ENCODE peak calls at places on chromosomes 7 and 10, in five cellular contexts. One of them, this sample, is unnamed.

GRCh38 chr7:155782466-155782865 is 29.8 kb downstream of the SHH start:
- DNase-seq in hepatic stellate cell: no peak
- DNase-seq in CD8-positive, alpha-beta memory T cell: no peak
- DNase-seq in cardiac muscle cell: no peak
- DNase-seq in CD4-positive, alpha-beta memory T cell: no peak
- DNase-seq in this sample: no peak

GRCh38 chr10:114618722-114619121 is 39.4 kb downstream of the ABLIM1 start:
- DNase-seq in hepatic stellate cell: no peak
- DNase-seq in CD8-positive, alpha-beta memory T cell: no peak
- DNase-seq in cardiac muscle cell: no peak
- DNase-seq in CD4-positive, alpha-beta memory T cell: no peak
- DNase-seq in this sample: no peak

GRCh38 chr7:96040250-96040772 is 268.0 kb downstream of the DYNC1I1 start:
- DNase-seq in hepatic stellate cell: no peak
- DNase-seq in CD8-positive, alpha-beta memory T cell: no peak
- DNase-seq in cardiac muscle cell: no peak
- DNase-seq in CD4-positive, alpha-beta memory T cell: no peak
- DNase-seq in this sample: no peak

GRCh38 chr7:28662236-28662635 is 249.9 kb downstream of the CREB5 start:
- DNase-seq in hepatic stellate cell: no peak
- DNase-seq in CD8-positive, alpha-beta memory T cell: no peak
- DNase-seq in cardiac muscle cell: no peak
- DNase-seq in CD4-positive, alpha-beta memory T cell: no peak
- DNase-seq in this sample: no peak

GRCh38 chr7:101863598-101863997 is 46.2 kb downstream of the CUX1 start:
- DNase-seq in hepatic stellate cell: no peak
- DNase-seq in CD8-positive, alpha-beta memory T cell: no peak
- DNase-seq in cardiac muscle cell: no peak
- DNase-seq in CD4-positive, alpha-beta memory T cell: no peak
- DNase-seq in this sample: no peak

GRCh38 chr10:124117511-124117785 is 24.1 kb upstream of the CHST15 start:
- DNase-seq in hepatic stellate cell: no peak
- DNase-seq in CD8-positive, alpha-beta memory T cell: no peak
- DNase-seq in cardiac muscle cell: no peak
- DNase-seq in CD4-positive, alpha-beta memory T cell: no peak
- DNase-seq in this sample: no peak

GRCh38 chr7:1738956-1739355 is 68.9 kb downstream of the ELFN1 start:
- DNase-seq in hepatic stellate cell: no peak
- DNase-seq in CD8-positive, alpha-beta memory T cell: no peak
- DNase-seq in cardiac muscle cell: no peak
- DNase-seq in CD4-positive, alpha-beta memory T cell: no peak
- DNase-seq in this sample: no peak

GRCh38 chr10:71729023-71729649 is 9.6 kb upstream of the C10orf105 start:
- DNase-seq in hepatic stellate cell: no peak
- DNase-seq in CD8-positive, alpha-beta memory T cell: no peak
- DNase-seq in cardiac muscle cell: no peak
- DNase-seq in CD4-positive, alpha-beta memory T cell: no peak
- DNase-seq in this sample: no peak

GRCh38 chr7:54187886-54188518 is 354.2 kb upstream of the VSTM2A start:
- DNase-seq in hepatic stellate cell: no peak
- DNase-seq in CD8-positive, alpha-beta memory T cell: no peak
- DNase-seq in cardiac muscle cell: no peak
- DNase-seq in CD4-positive, alpha-beta memory T cell: no peak
- DNase-seq in this sample: no peak

GRCh38 chr10:123726826-123727225 is 60.7 kb downstream of the GPR26 start:
- DNase-seq in hepatic stellate cell: no peak
- DNase-seq in CD8-positive, alpha-beta memory T cell: no peak
- DNase-seq in cardiac muscle cell: no peak
- DNase-seq in CD4-positive, alpha-beta memory T cell: no peak
- DNase-seq in this sample: no peak

GRCh38 chr10:13840036-13840435 is 253.3 kb downstream of the PRPF18 start:
- DNase-seq in hepatic stellate cell: no peak
- DNase-seq in CD8-positive, alpha-beta memory T cell: no peak
- DNase-seq in cardiac muscle cell: no peak
- DNase-seq in CD4-positive, alpha-beta memory T cell: no peak
- DNase-seq in this sample: no peak

GRCh38 chr7:22841954-22842353 is 19.3 kb upstream of the TOMM7 start:
- DNase-seq in hepatic stellate cell: no peak
- DNase-seq in CD8-positive, alpha-beta memory T cell: no peak
- DNase-seq in cardiac muscle cell: no peak
- DNase-seq in CD4-positive, alpha-beta memory T cell: no peak
- DNase-seq in this sample: no peak

GRCh38 chr10:113099431-113100298 is 149.6 kb downstream of the TCF7L2 start:
- DNase-seq in hepatic stellate cell: no peak
- DNase-seq in CD8-positive, alpha-beta memory T cell: no peak
- DNase-seq in cardiac muscle cell: peak
- DNase-seq in CD4-positive, alpha-beta memory T cell: no peak
- DNase-seq in this sample: no peak

GRCh38 chr10:3071405-3072198 is 4.3 kb downstream of the PFKP start:
- DNase-seq in hepatic stellate cell: peak
- DNase-seq in CD8-positive, alpha-beta memory T cell: no peak
- DNase-seq in cardiac muscle cell: peak
- DNase-seq in CD4-positive, alpha-beta memory T cell: no peak
- DNase-seq in this sample: no peak

GRCh38 chr10:90193240-90193985 is 492.0 kb downstream of the KIF20B start:
- DNase-seq in hepatic stellate cell: no peak
- DNase-seq in CD8-positive, alpha-beta memory T cell: no peak
- DNase-seq in cardiac muscle cell: peak
- DNase-seq in CD4-positive, alpha-beta memory T cell: no peak
- DNase-seq in this sample: no peak

GRCh38 chr10:124132306-124132705 is 38.9 kb upstream of the CHST15 start:
- DNase-seq in hepatic stellate cell: no peak
- DNase-seq in CD8-positive, alpha-beta memory T cell: no peak
- DNase-seq in cardiac muscle cell: no peak
- DNase-seq in CD4-positive, alpha-beta memory T cell: no peak
- DNase-seq in this sample: no peak

GRCh38 chr7:132933076-132933466 is 148.8 kb downstream of the CHCHD3 start:
- DNase-seq in hepatic stellate cell: no peak
- DNase-seq in CD8-positive, alpha-beta memory T cell: no peak
- DNase-seq in cardiac muscle cell: peak
- DNase-seq in CD4-positive, alpha-beta memory T cell: no peak
- DNase-seq in this sample: no peak

GRCh38 chr10:88152720-88153119 is 289.3 kb downstream of the PTEN start:
- DNase-seq in hepatic stellate cell: peak
- DNase-seq in CD8-positive, alpha-beta memory T cell: no peak
- DNase-seq in cardiac muscle cell: peak
- DNase-seq in CD4-positive, alpha-beta memory T cell: peak
- DNase-seq in this sample: peak

GRCh38 chr10:72567421-72567820 is 58.5 kb downstream of the MICU1 start:
- DNase-seq in hepatic stellate cell: peak
- DNase-seq in CD8-positive, alpha-beta memory T cell: no peak
- DNase-seq in cardiac muscle cell: peak
- DNase-seq in CD4-positive, alpha-beta memory T cell: no peak
- DNase-seq in this sample: no peak

GRCh38 chr10:93267521-93267920 is 193.8 kb downstream of the CYP26A1 start:
- DNase-seq in hepatic stellate cell: no peak
- DNase-seq in CD8-positive, alpha-beta memory T cell: no peak
- DNase-seq in cardiac muscle cell: no peak
- DNase-seq in CD4-positive, alpha-beta memory T cell: no peak
- DNase-seq in this sample: no peak

GRCh38 chr10:84770824-84771223 is 442.4 kb downstream of the CCSER2 start:
- DNase-seq in hepatic stellate cell: no peak
- DNase-seq in CD8-positive, alpha-beta memory T cell: no peak
- DNase-seq in cardiac muscle cell: no peak
- DNase-seq in CD4-positive, alpha-beta memory T cell: no peak
- DNase-seq in this sample: no peak

GRCh38 chr7:135558337-135558767 is 635 bp downstream of the NUP205 start:
- DNase-seq in hepatic stellate cell: peak
- DNase-seq in CD8-positive, alpha-beta memory T cell: peak
- DNase-seq in cardiac muscle cell: peak
- DNase-seq in CD4-positive, alpha-beta memory T cell: peak
- DNase-seq in this sample: peak

GRCh38 chr10:90822508-90822907 is 35.3 kb downstream of the HTR7 start:
- DNase-seq in hepatic stellate cell: no peak
- DNase-seq in CD8-positive, alpha-beta memory T cell: no peak
- DNase-seq in cardiac muscle cell: no peak
- DNase-seq in CD4-positive, alpha-beta memory T cell: no peak
- DNase-seq in this sample: no peak

GRCh38 chr10:108721874-108722273 is 1201.4 kb downstream of the XPNPEP1 start:
- DNase-seq in hepatic stellate cell: no peak
- DNase-seq in CD8-positive, alpha-beta memory T cell: no peak
- DNase-seq in cardiac muscle cell: no peak
- DNase-seq in CD4-positive, alpha-beta memory T cell: no peak
- DNase-seq in this sample: no peak

GRCh38 chr7:6725003-6725402 is 18.3 kb upstream of the ZNF12 start:
- DNase-seq in hepatic stellate cell: no peak
- DNase-seq in CD8-positive, alpha-beta memory T cell: no peak
- DNase-seq in cardiac muscle cell: no peak
- DNase-seq in CD4-positive, alpha-beta memory T cell: no peak
- DNase-seq in this sample: no peak

GRCh38 chr10:78319371-78319770 is 285.7 kb downstream of the RPS24 start:
- DNase-seq in hepatic stellate cell: no peak
- DNase-seq in CD8-positive, alpha-beta memory T cell: no peak
- DNase-seq in cardiac muscle cell: no peak
- DNase-seq in CD4-positive, alpha-beta memory T cell: no peak
- DNase-seq in this sample: no peak

GRCh38 chr10:72564596-72564995 is 61.3 kb downstream of the MICU1 start:
- DNase-seq in hepatic stellate cell: peak
- DNase-seq in CD8-positive, alpha-beta memory T cell: no peak
- DNase-seq in cardiac muscle cell: peak
- DNase-seq in CD4-positive, alpha-beta memory T cell: no peak
- DNase-seq in this sample: peak